ENCODE peak calls at places on chromosomes 7 and 10, in four cellular contexts. X is HepG2, V is H1, G is GM12878. Q is an unnamed sample. For H3K4me1, the result is how much of the 10 kb centered on the place peaks cover.

GRCh38 chr7:127477285-127478039 is 85.0 kb upstream of the ZNF800 start:
- DNase-seq in X (no peak), V (no peak), G (no peak), Q (no peak)

GRCh38 chr7:43487731-43488073 is 95.2 kb upstream of the STK17A start:
- DNase-seq in X (no peak), V (no peak), G (no peak), Q (no peak)

GRCh38 chr10:4221315-4221714 is 436.3 kb upstream of the KLF6 start:
- DNase-seq in X (no peak), V (no peak), G (no peak), Q (no peak)

GRCh38 chr10:32942081-32942480 is 15.9 kb downstream of the ITGB1 start:
- DNase-seq in X (no peak), V (no peak), G (no peak), Q (no peak)

GRCh38 chr7:2855386-2855785 is 11.3 kb upstream of the GNA12 start:
- DNase-seq in X (no peak), V (no peak), G (no peak), Q (no peak)

GRCh38 chr10:34955391-34955790 is 134.8 kb downstream of the CUL2 start:
- DNase-seq in X (no peak), V (no peak), G (no peak), Q (no peak)

GRCh38 chr10:66827353-66827752 is 98.5 kb upstream of the LRRTM3 start:
- DNase-seq in X (no peak), V (no peak), G (no peak), Q (no peak)

GRCh38 chr10:103145860-103146466 is 47.1 kb downstream of the NT5C2 start:
- DNase-seq in X (peak), V (no peak), G (no peak), Q (peak)

GRCh38 chr7:21543528-21544302 is 876 bp downstream of the DNAH11 start:
- DNase-seq in X (no peak), V (no peak), G (no peak), Q (peak)

GRCh38 chr10:85926136-85926535 is 440.5 kb downstream of the GRID1 start:
- DNase-seq in X (no peak), V (no peak), G (no peak), Q (no peak)

GRCh38 chr7:127872122-127872521 is 159.1 kb downstream of the LRRC4 start:
- DNase-seq in X (no peak), V (no peak), G (no peak), Q (no peak)

GRCh38 chr7:125484755-125485154 is 555.1 kb upstream of the POT1 start:
- DNase-seq in X (no peak), V (no peak), G (no peak), Q (no peak)

GRCh38 chr7:74051629-74052410 is 23.8 kb downstream of the ELN start:
- DNase-seq in X (peak), V (no peak), G (no peak), Q (peak)

GRCh38 chr7:32092346-32092745 is 22.1 kb upstream of the PDE1C start:
- DNase-seq in X (no peak), V (no peak), G (no peak), Q (no peak)

GRCh38 chr7:16961650-16962049 is 79.9 kb upstream of the AGR3 start:
- DNase-seq in X (no peak), V (no peak), G (no peak), Q (no peak)

GRCh38 chr7:141550694-141551079 is 523 bp upstream of the AGK start:
- DNase-seq in X (no peak), V (no peak), G (no peak), Q (peak)

GRCh38 chr10:70885485-70885884 is 2.9 kb downstream of the PCBD1 start:
- DNase-seq in X (no peak), V (no peak), G (no peak), Q (no peak)

GRCh38 chr7:90345548-90346319 is 782 bp upstream of the GTPBP10 start:
- DNase-seq in X (peak), V (no peak), G (no peak), Q (peak)

GRCh38 chr10:97331304-97331703 is 3.2 kb downstream of the FRAT2 start:
- DNase-seq in X (no peak), V (no peak), G (no peak), Q (no peak)

GRCh38 chr7:44276571-44277101 is 48.8 kb downstream of the CAMK2B start:
- DNase-seq in X (no peak), V (no peak), G (no peak), Q (no peak)

GRCh38 chr10:6995846-6996245 is 415.0 kb downstream of the SFMBT2 start:
- DNase-seq in X (no peak), V (no peak), G (no peak), Q (no peak)

GRCh38 chr7:35975851-35976454 is 175.1 kb downstream of the SEPTIN7 start:
- DNase-seq in X (peak), V (peak), G (peak), Q (peak)

GRCh38 chr7:128395748-128396147 is 14.0 kb downstream of the IMPDH1 start:
- DNase-seq in X (no peak), V (no peak), G (no peak), Q (no peak)

GRCh38 chr10:62735464-62736188 is 68.9 kb upstream of the ADO start:
- DNase-seq in X (no peak), V (no peak), G (peak), Q (no peak)

GRCh38 chr10:124544711-124545110 is 83.1 kb downstream of the LHPP start:
- DNase-seq in X (no peak), V (no peak), G (no peak), Q (no peak)

GRCh38 chr10:110304394-110304779 is 333 bp downstream of the SMNDC1 start:
- DNase-seq in X (no peak), V (no peak), G (no peak), Q (no peak)

GRCh38 chr7:77830649-77831355 is 32.2 kb downstream of the PHTF2 start:
- DNase-seq in X (no peak), V (no peak), G (no peak), Q (no peak)

GRCh38 chr10:95287281-95287680 is 3.5 kb downstream of the PDLIM1 start:
- DNase-seq in X (no peak), V (no peak), G (no peak), Q (no peak)

GRCh38 chr7:53602817-53603418 is 567.5 kb downstream of the POM121L12 start:
- DNase-seq in X (no peak), V (no peak), G (no peak), Q (no peak)

GRCh38 chr10:133325761-133326463 is 10.8 kb downstream of the CALY start:
- DNase-seq in X (no peak), V (no peak), G (no peak), Q (peak)

GRCh38 chr7:85851571-85852193 is 664.8 kb upstream of the SEMA3D start:
- DNase-seq in X (peak), V (no peak), G (no peak), Q (peak)

GRCh38 chr10:9198611-9199010 is 1144.1 kb downstream of the GATA3 start:
- DNase-seq in X (no peak), V (no peak), G (no peak), Q (no peak)

GRCh38 chr7:129772646-129773280 is 161.2 kb downstream of the NRF1 start:
- DNase-seq in X (no peak), V (no peak), G (no peak), Q (peak)

GRCh38 chr7:63039882-63040281 is 958.8 kb upstream of the ZNF722 start:
- DNase-seq in X (no peak), V (no peak), G (no peak), Q (no peak)

GRCh38 chr10:16566202-16566805 is 44.6 kb upstream of the C1QL3 start:
- DNase-seq in X (no peak), V (no peak), G (no peak), Q (no peak)

DNA sequence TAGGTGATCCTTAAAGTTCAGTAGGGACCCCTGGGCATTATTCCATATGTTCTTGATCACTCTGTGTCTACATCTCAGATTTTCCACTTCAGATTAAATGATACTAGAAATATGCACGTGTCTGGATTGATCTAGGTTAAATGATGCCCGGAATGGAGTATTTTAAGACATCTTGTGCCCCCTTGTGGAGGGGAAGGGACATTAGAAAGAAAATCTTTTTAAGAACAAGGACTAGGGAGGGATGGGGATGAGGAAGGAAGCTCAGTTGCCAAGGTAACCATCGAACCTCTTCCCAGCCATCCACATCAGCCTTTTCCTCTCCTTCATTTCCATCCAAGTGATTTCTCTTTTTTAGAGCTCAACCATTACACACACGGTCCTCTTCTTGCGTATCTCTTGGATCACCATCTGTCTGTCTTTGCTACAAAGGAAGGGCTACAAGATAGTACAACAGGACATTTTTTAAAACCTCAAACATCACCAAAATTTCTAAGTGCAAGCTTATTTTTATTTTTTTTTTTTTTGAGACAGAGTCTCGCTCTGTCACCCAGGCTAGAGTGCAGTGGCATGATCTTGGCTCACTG is 40.5 kb downstream of the PRSS2 start:
- DNase-seq in X (peak), V (no peak), G (no peak), Q (peak)
- TF ChIP-seq TCF12 in X (no peak), V (no peak), G (no peak), Q (peak)

DNA sequence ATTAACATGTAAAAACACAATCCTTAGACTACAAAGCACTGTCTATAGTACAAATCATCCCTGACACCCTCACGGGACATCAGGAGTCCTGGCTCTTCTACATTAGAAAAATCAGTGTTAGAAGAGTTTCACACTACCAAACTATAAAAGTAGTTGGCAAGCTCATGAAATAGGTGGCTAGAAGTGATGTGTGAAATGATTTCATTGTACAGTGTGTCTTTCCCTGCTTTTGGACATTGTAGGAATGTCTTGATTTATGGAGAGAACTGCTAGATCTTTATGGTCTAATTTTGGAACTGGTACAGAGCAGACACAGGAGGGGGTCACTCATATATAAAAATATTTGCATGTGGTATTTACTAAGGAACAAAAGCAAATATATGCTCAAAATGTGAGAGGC is 33.2 kb downstream of the SEMA3A start:
- DNase-seq in X (no peak), V (no peak), G (no peak), Q (no peak)
- H3K4me1 ChIP-seq in X (under half), V (under half), G (under half), Q (under half)

GRCh38 chr7:4641091-4641666 is 40.9 kb upstream of the FOXK1 start:
- DNase-seq in X (no peak), V (no peak), G (no peak), Q (no peak)

GRCh38 chr7:4641667-4642467 is 40.2 kb upstream of the FOXK1 start:
- DNase-seq in X (peak), V (peak), G (peak), Q (peak)

GRCh38 chr7:4634166-4634565 is 47.9 kb upstream of the FOXK1 start:
- DNase-seq in X (no peak), V (no peak), G (no peak), Q (no peak)

GRCh38 chr7:4642468-4643203 is 39.5 kb upstream of the FOXK1 start:
- DNase-seq in X (no peak), V (no peak), G (no peak), Q (no peak)

GRCh38 chr7:4638781-4639575 is 43.1 kb upstream of the FOXK1 start:
- DNase-seq in X (no peak), V (no peak), G (peak), Q (no peak)
- TF ChIP-seq TCF12 in X (no peak), V (no peak), G (no peak), Q (no peak)

DNA sequence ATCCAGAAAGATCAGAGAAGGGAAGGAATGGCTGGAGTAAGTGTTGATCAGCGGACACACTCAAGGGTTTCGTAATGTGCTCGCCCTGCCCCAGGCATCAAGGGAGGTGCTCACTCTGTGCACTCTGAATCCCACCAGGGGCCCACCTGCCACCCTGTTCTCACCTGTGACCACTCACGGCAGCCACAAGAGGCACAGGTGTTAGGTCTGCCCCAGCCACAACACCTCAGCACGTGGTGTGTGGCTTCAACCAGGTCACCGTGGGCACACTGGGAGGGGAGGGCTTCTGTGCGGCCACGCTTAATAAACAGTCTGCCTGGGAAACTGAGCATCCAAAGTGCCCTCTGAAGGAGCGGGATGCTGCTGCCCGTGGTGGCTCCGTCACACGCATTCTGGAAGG is 49.8 kb downstream of the CUX1 start:
- DNase-seq in X (no peak), V (no peak), G (no peak), Q (no peak)
- H3K4me1 ChIP-seq in X (half or more), V (under half), G (under half), Q (under half)